ENCODE peak calls at places on chromosomes 3 and 15, in four cellular contexts. O is A549, M is ovary, Z is K562. E is an unnamed sample.

GRCh38 chr3:13572926-13573623 is 24.1 kb downstream of the FBLN2 start:
- DNase-seq in O (no peak), Z (no peak), M (no peak), E (no peak)

GRCh38 chr15:73870700-73871408 is 2.5 kb upstream of the TBC1D21 start:
- DNase-seq in Z (peak), O (peak), M (peak), E (no peak)

GRCh38 chr3:45498532-45498931 is 96.0 kb upstream of the LIMD1 start:
- DNase-seq in O (no peak), M (no peak), Z (no peak), E (no peak)

GRCh38 chr3:150970665-150971327 is 1.7 kb downstream of the CLRN1 start:
- DNase-seq in Z (no peak), M (no peak), O (peak), E (no peak)

GRCh38 chr3:21463319-21463718 is 287.7 kb downstream of the ZNF385D start:
- DNase-seq in O (no peak), M (no peak), Z (no peak), E (no peak)

GRCh38 chr3:25502233-25502632 is 74.2 kb downstream of the RARB start:
- DNase-seq in Z (no peak), M (no peak), O (no peak), E (no peak)

GRCh38 chr3:1591327-1592028 is 498.7 kb downstream of the CNTN6 start:
- DNase-seq in M (no peak), O (no peak), Z (no peak), E (no peak)

GRCh38 chr3:154228561-154229216 is 95.6 kb downstream of the DHX36 start:
- DNase-seq in O (no peak), M (no peak), Z (no peak), E (no peak)

GRCh38 chr3:187183210-187183862 is 13.9 kb upstream of the RTP1 start:
- DNase-seq in M (no peak), Z (no peak), O (no peak), E (no peak)

GRCh38 chr15:57533062-57533735 is 58.5 kb upstream of the MYZAP start:
- DNase-seq in Z (no peak), M (no peak), O (no peak), E (no peak)

GRCh38 chr3:38154625-38155255 is 10.6 kb upstream of the OXSR1 start:
- DNase-seq in O (no peak), M (no peak), Z (no peak), E (no peak)

GRCh38 chr3:147651107-147651506 is 241.9 kb downstream of the ZIC1 start:
- DNase-seq in M (no peak), O (no peak), Z (no peak), E (no peak)

GRCh38 chr15:101159096-101159935 is 92.5 kb downstream of the CHSY1 start:
- DNase-seq in Z (no peak), O (no peak), M (no peak), E (no peak)

GRCh38 chr3:185094691-185095090 is 58.2 kb downstream of the C3orf70 start:
- DNase-seq in O (no peak), M (no peak), Z (no peak), E (no peak)

GRCh38 chr15:70867911-70868467 is 14.0 kb upstream of the LARP6 start:
- DNase-seq in Z (no peak), O (no peak), M (peak), E (peak)

GRCh38 chr3:130539005-130539404 is 22.0 kb downstream of the COL6A6 start:
- DNase-seq in Z (peak), M (no peak), O (peak), E (no peak)

GRCh38 chr3:71111784-71112440 is 471.6 kb downstream of the FOXP1 start:
- DNase-seq in Z (no peak), M (no peak), O (peak), E (no peak)

GRCh38 chr3:184523825-184524615 is 37.6 kb upstream of the EPHB3 start:
- DNase-seq in Z (peak), M (no peak), O (peak), E (no peak)

GRCh38 chr3:195697582-195698324 is 23.0 kb upstream of the MUC20 start:
- DNase-seq in O (peak), M (no peak), Z (peak), E (peak)

GRCh38 chr15:63901912-63902670 is 68.3 kb upstream of the HERC1 start:
- DNase-seq in O (no peak), Z (no peak), M (no peak), E (no peak)

GRCh38 chr15:67085237-67085817 is 19.9 kb downstream of the SMAD3 start:
- DNase-seq in M (no peak), Z (no peak), O (no peak), E (no peak)

GRCh38 chr3:12356175-12356574 is 67.3 kb downstream of the PPARG start:
- DNase-seq in O (no peak), M (no peak), Z (no peak), E (no peak)

GRCh38 chr15:73983211-73983727 is 8.8 kb downstream of the STOML1 start:
- DNase-seq in O (no peak), Z (no peak), M (peak), E (no peak)

GRCh38 chr3:146313411-146314111 is 62.7 kb upstream of the PLSCR4 start:
- DNase-seq in Z (no peak), M (no peak), O (peak), E (no peak)

GRCh38 chr15:74525328-74525727 is 15.7 kb upstream of the ARID3B start:
- DNase-seq in O (no peak), Z (no peak), M (no peak), E (no peak)

GRCh38 chr3:100993309-100993708 is at the start of gene ABI3BP:
- DNase-seq in O (peak), Z (no peak), M (peak), E (peak)

GRCh38 chr3:188689101-188689574 is 482.6 kb upstream of the TPRG1 start:
- DNase-seq in O (no peak), Z (no peak), M (peak), E (peak)

GRCh38 chr3:49867871-49868321 is 1.8 kb downstream of the CAMKV start:
- DNase-seq in O (peak), M (no peak), Z (peak), E (no peak)

DNA sequence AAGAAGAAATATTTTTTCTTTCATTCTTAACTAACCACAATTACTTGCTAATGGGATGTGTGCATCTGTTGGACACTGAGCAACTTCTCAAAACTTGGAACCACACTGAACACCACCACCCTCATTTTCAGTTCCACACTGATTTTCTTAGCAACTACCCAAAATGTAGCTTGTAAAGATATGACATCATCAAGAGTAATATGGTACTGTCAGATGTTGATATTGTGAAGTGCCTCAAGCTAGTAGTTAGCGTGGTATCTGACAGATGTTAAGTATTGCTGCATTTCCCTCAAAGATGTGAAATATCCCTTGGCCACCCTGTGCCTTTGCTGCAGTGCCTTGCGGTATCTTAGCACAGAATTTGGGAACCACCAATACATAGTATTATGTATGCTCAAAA is 9.3 kb downstream of the RFTN1 start:
- DNase-seq in Z (no peak), M (no peak), O (no peak), E (no peak)
- TF ChIP-seq POLR2A in Z (no peak), M (no peak), O (no peak), E (no peak)

DNA sequence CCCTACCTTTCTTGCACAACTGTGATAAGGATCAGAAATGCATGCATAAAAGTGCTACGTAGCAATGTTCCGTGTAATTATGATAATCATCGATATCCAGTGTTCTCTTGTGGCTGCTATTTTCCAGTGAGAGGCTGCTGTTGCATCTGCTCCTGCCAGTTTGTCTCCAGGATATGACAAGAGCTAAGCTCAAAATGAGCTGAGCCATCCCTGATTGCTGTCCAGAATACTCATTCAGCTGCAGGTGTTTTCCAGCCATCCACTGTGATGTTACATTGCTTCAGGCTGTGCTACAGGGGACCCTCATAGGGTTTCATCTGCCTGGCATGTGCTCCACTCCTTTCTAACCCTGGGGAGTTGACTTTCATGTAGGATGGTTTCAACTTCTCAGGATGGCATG is 976.1 kb downstream of the ROBO1 start:
- DNase-seq in Z (no peak), O (no peak), M (no peak), E (no peak)
- H3K27ac ChIP-seq in Z (no peak), O (no peak), M (no peak), E (no peak)

DNA sequence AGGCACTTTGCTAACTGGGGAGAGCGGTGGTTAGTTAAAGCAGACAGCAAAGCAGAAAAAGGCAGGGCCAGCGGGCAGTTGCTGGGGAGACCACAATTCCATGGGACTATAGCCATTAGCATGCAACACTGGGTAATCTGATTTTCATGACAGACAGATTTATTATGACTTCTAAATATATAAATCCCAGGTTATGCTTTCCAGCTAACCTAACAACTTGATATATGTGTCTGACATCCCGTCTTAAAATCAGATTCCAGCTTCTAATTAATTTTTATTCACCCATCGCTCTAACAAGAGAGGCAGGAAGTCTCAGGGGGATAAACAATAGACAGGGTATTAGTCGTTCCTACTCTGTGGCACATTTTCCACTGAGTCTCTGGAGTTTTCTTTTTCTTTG is 173.2 kb downstream of the FHIT start:
- DNase-seq in O (no peak), Z (no peak), M (no peak), E (no peak)
- TF ChIP-seq EP300 in O (no peak), Z (no peak), M (no peak), E (no peak)

DNA sequence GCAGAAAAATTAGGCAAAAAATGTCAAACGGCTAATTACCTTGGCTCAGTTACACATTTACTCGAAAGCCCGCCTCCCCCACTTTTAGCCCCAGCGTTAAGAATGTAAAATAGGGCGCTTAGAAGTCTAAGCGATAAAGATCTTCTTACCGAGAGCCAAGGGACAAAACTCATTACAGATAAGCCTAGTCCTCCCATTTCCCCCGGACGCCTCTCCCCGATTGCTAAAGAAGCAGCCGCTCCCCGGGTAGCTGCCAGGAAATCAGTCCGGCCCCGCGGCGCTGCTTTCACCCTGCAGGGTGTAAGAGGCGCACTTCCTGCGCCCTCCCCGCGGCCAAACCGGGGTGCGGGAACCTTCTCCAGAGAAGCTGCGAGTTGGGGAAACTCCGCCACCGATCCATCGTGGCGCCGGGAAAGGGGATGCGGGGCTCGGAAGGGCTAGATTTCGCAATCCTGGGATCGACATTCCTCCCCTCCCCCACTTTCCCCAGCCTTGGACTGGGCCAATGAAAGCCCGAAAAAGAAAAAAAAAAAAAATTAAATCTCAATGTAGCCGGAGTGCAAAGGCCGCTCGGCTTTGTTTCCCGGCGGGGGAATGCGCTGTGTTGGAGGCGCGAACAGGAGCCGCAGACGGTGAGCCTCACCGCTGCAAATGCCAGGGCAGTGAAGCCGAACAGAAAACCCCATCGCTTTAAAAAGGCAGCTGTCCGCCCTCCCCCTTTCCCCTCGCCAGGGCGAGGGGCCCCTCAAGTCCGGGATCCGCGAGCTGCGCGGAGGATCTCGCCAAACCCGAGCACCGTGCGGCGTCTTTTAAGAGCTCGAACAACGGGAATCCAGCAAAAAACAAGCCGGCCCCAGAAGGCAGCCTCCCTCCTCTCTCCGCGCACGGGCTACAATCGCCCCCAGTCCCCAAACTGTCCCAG is 658 bp upstream of the PTPRG start:
- DNase-seq in O (peak), Z (no peak), M (peak), E (peak)
- TF ChIP-seq POLR2A in O (no peak), Z (no peak), M (no peak), E (no peak)

DNA sequence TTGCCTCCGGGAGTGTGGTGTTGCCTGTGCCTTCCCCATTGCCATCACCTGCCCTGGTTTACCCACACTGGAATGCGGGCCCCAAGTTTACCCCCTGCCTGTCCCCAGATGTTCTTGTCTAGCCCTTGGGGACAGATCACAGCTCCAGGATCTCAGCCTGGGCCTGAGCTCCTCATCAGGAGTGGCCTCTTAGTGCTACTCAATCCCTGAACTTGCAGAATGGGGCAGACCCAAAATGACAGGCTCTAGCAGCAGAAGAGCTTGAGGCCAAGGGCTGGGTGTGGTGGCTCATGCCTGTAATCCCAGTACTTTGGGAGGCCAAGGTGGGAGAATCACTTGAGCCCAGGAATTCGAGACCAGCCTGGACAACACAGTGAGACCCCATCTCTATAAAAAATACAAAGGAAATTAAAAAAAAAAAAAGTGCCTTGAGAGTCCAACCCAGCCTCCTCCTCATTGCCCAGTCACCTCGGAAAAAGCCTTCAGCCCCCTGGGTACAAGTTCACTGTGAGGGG is 3.8 kb downstream of the CHAC1 start:
- DNase-seq in Z (no peak), O (no peak), M (no peak), E (no peak)
- H3K27ac ChIP-seq in Z (no peak), O (no peak), M (no peak), E (no peak)

DNA sequence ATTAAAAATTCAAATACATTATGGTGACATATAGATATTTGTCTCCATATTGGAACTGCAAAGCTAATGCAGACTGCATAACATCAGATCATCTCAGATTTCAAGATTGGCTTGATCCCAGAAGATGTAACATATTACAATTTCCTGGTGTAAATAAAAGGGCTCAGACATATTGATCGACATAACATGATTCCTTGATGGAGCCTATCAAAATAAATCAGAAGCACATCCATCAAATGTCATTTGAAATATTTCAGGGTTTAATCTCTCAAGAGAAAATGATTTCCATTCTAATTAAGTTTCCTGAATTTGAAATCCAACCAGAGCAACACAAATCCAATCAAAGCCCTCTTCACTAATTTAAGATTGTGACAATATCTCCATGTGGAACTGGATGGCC is 75.1 kb upstream of the UNC13C start:
- DNase-seq in Z (no peak), O (no peak), M (no peak), E (no peak)
- TF ChIP-seq EP300 in Z (no peak), O (no peak), M (no peak), E (no peak)

DNA sequence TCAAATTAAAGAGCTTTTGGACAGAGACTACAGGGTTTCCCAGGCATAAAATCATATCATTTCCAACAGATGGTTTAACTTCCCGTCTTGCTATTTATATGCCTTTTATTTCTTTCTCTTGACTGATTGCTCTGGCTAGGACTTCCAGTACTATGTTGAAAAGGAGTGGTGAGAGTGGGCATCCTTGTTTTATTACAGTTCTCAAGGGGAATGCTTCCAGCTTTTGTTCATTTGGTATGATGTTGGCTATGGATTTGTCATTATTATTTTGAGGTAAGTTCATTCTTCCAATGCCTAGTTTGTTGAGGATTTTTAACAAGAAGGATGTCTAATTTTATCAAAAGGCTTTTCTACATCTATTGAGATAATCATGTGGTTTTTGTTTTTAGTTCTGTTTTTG is 896.6 kb upstream of the CFAP20DC start:
- DNase-seq in O (no peak), Z (no peak), M (no peak), E (no peak)
- TF ChIP-seq POLR2A in O (no peak), Z (no peak), M (no peak), E (no peak)

DNA sequence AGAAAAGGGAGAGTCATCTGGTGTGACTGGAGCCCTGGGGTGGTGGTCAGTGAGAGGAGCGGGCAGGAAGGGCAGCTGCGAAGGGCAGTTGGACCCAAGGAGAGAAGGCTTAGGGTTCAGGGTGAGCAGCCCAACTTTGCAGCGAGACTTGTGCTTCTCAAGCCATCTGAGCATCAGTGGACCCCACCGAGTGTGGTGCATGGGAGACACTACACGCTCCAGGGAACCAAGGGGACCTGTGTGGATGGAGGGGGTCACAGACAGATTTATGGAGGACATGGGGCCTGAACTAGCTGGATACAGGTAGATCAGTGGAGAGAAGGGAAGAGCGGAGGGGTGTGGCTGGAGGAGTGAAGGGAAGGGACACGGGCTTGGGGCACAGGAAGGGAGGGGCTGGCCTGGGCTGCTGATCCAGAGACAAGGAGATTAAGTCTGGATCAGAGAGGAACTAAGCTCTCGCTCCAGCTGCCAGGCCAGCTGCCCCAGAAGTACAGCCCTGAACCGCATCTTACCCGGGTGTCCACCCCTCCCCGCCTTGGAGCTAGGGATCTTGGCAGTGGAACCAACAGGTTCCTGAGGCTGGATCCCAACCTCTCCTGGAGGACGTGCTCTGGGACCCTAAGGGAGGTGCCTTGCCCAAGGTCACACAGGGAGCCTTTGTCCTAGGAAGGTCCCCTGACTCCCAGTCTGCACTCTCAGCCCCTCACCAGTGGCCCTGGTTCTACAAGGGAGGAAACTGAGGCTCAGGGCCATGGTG is 120.5 kb downstream of the CORO2B start:
- DNase-seq in Z (peak), M (no peak), O (no peak), E (no peak)
- H3K27ac ChIP-seq in Z (no peak), M (peak), O (no peak), E (no peak)

DNA sequence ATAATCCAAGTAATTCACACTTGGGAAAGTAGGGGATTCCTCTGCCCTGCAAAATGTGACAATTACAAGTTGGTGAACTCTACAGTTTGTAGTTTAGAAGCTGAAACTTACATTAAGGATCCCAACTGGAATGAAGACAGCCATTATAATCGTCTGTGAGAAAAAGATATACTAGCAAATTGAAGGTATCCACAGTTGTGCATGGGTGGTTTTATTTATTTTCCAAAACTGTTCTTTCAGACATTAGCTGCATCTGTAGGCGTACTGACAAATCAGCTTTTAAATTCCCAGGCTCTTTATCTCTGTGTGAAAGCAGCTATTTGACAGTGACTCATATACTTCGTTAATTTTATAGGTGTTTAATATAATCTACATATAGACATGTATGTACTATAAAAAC is 12.5 kb upstream of the ISL2 start:
- DNase-seq in Z (no peak), O (no peak), M (no peak), E (no peak)
- TF ChIP-seq EP300 in Z (no peak), O (no peak), M (no peak), E (no peak)